ENCODE peak calls at places on chromosome 9, in five cellular contexts. One of them, this sample, is unnamed.

GRCh38 chr9:96418920-96419690 is 935 bp upstream of the ZNF367 start:
- DNase-seq in stimulated activated CD4-positive, alpha-beta T cell treated with anti-CD3 and anti-CD28 coated beads, TNF-alpha, amount 100 ng/mL, for 48 hours: peak
- DNase-seq in Caki2: peak
- DNase-seq in sciatic nerve: no peak
- DNase-seq in effector CD4-positive, alpha-beta T cell: peak
- DNase-seq in this sample: peak

GRCh38 chr9:4669890-4670289 is 3.6 kb upstream of the SPATA6L start:
- DNase-seq in sciatic nerve: no peak
- DNase-seq in stimulated activated CD4-positive, alpha-beta T cell treated with anti-CD3 and anti-CD28 coated beads, TNF-alpha, amount 100 ng/mL, for 48 hours: no peak
- DNase-seq in effector CD4-positive, alpha-beta T cell: no peak
- DNase-seq in Caki2: no peak
- DNase-seq in this sample: no peak

GRCh38 chr9:72656021-72656420 is 134.6 kb downstream of the TMC1 start:
- DNase-seq in stimulated activated CD4-positive, alpha-beta T cell treated with anti-CD3 and anti-CD28 coated beads, TNF-alpha, amount 100 ng/mL, for 48 hours: no peak
- DNase-seq in Caki2: no peak
- DNase-seq in effector CD4-positive, alpha-beta T cell: no peak
- DNase-seq in sciatic nerve: no peak
- DNase-seq in this sample: no peak

GRCh38 chr9:22079873-22080341 is 70.8 kb upstream of the CDKN2B start:
- DNase-seq in Caki2: peak
- DNase-seq in stimulated activated CD4-positive, alpha-beta T cell treated with anti-CD3 and anti-CD28 coated beads, TNF-alpha, amount 100 ng/mL, for 48 hours: peak
- DNase-seq in effector CD4-positive, alpha-beta T cell: peak
- DNase-seq in sciatic nerve: no peak
- DNase-seq in this sample: no peak

GRCh38 chr9:37455884-37456647 is 9.2 kb downstream of the ZBTB5 start:
- DNase-seq in Caki2: no peak
- DNase-seq in effector CD4-positive, alpha-beta T cell: no peak
- DNase-seq in sciatic nerve: no peak
- DNase-seq in stimulated activated CD4-positive, alpha-beta T cell treated with anti-CD3 and anti-CD28 coated beads, TNF-alpha, amount 100 ng/mL, for 48 hours: no peak
- DNase-seq in this sample: no peak

GRCh38 chr9:2157277-2158105 is 142.3 kb downstream of the SMARCA2 start:
- DNase-seq in Caki2: no peak
- DNase-seq in stimulated activated CD4-positive, alpha-beta T cell treated with anti-CD3 and anti-CD28 coated beads, TNF-alpha, amount 100 ng/mL, for 48 hours: peak
- DNase-seq in sciatic nerve: peak
- DNase-seq in effector CD4-positive, alpha-beta T cell: no peak
- DNase-seq in this sample: peak

GRCh38 chr9:99011161-99011709 is 67.5 kb downstream of the COL15A1 start:
- DNase-seq in Caki2: peak
- DNase-seq in effector CD4-positive, alpha-beta T cell: no peak
- DNase-seq in stimulated activated CD4-positive, alpha-beta T cell treated with anti-CD3 and anti-CD28 coated beads, TNF-alpha, amount 100 ng/mL, for 48 hours: no peak
- DNase-seq in sciatic nerve: no peak
- DNase-seq in this sample: no peak

GRCh38 chr9:86434039-86434726 is 80.0 kb upstream of the TUT7 start:
- DNase-seq in Caki2: peak
- DNase-seq in stimulated activated CD4-positive, alpha-beta T cell treated with anti-CD3 and anti-CD28 coated beads, TNF-alpha, amount 100 ng/mL, for 48 hours: no peak
- DNase-seq in effector CD4-positive, alpha-beta T cell: no peak
- DNase-seq in sciatic nerve: peak
- DNase-seq in this sample: no peak

GRCh38 chr9:38009035-38009501 is 60.0 kb downstream of the SHB start:
- DNase-seq in sciatic nerve: no peak
- DNase-seq in Caki2: no peak
- DNase-seq in effector CD4-positive, alpha-beta T cell: no peak
- DNase-seq in stimulated activated CD4-positive, alpha-beta T cell treated with anti-CD3 and anti-CD28 coated beads, TNF-alpha, amount 100 ng/mL, for 48 hours: no peak
- DNase-seq in this sample: no peak

GRCh38 chr9:81456431-81456970 is 232.8 kb downstream of the TLE1 start:
- DNase-seq in Caki2: no peak
- DNase-seq in stimulated activated CD4-positive, alpha-beta T cell treated with anti-CD3 and anti-CD28 coated beads, TNF-alpha, amount 100 ng/mL, for 48 hours: no peak
- DNase-seq in effector CD4-positive, alpha-beta T cell: no peak
- DNase-seq in sciatic nerve: no peak
- DNase-seq in this sample: no peak

GRCh38 chr9:110016340-110016739 is 191.6 kb downstream of the C9orf152 start:
- DNase-seq in sciatic nerve: no peak
- DNase-seq in stimulated activated CD4-positive, alpha-beta T cell treated with anti-CD3 and anti-CD28 coated beads, TNF-alpha, amount 100 ng/mL, for 48 hours: no peak
- DNase-seq in effector CD4-positive, alpha-beta T cell: no peak
- DNase-seq in Caki2: no peak
- DNase-seq in this sample: no peak

GRCh38 chr9:37675661-37676060 is 24.9 kb downstream of the FRMPD1 start:
- DNase-seq in effector CD4-positive, alpha-beta T cell: no peak
- DNase-seq in Caki2: no peak
- DNase-seq in stimulated activated CD4-positive, alpha-beta T cell treated with anti-CD3 and anti-CD28 coated beads, TNF-alpha, amount 100 ng/mL, for 48 hours: no peak
- DNase-seq in sciatic nerve: no peak
- DNase-seq in this sample: no peak

GRCh38 chr9:87886210-87887150 is 3.8 kb downstream of the SPATA31E1 start:
- DNase-seq in effector CD4-positive, alpha-beta T cell: no peak
- DNase-seq in sciatic nerve: no peak
- DNase-seq in stimulated activated CD4-positive, alpha-beta T cell treated with anti-CD3 and anti-CD28 coated beads, TNF-alpha, amount 100 ng/mL, for 48 hours: no peak
- DNase-seq in Caki2: no peak
- DNase-seq in this sample: no peak

GRCh38 chr9:929719-930118 is 46.7 kb upstream of the DMRT3 start:
- DNase-seq in sciatic nerve: no peak
- DNase-seq in Caki2: no peak
- DNase-seq in stimulated activated CD4-positive, alpha-beta T cell treated with anti-CD3 and anti-CD28 coated beads, TNF-alpha, amount 100 ng/mL, for 48 hours: no peak
- DNase-seq in effector CD4-positive, alpha-beta T cell: no peak
- DNase-seq in this sample: no peak

GRCh38 chr9:7320139-7320538 is 479.4 kb downstream of the DMAC1 start:
- DNase-seq in stimulated activated CD4-positive, alpha-beta T cell treated with anti-CD3 and anti-CD28 coated beads, TNF-alpha, amount 100 ng/mL, for 48 hours: no peak
- DNase-seq in sciatic nerve: no peak
- DNase-seq in effector CD4-positive, alpha-beta T cell: no peak
- DNase-seq in Caki2: peak
- DNase-seq in this sample: no peak

GRCh38 chr9:130310456-130310855 is 44.9 kb downstream of the HMCN2 start:
- DNase-seq in sciatic nerve: no peak
- DNase-seq in stimulated activated CD4-positive, alpha-beta T cell treated with anti-CD3 and anti-CD28 coated beads, TNF-alpha, amount 100 ng/mL, for 48 hours: no peak
- DNase-seq in effector CD4-positive, alpha-beta T cell: no peak
- DNase-seq in Caki2: no peak
- DNase-seq in this sample: no peak

GRCh38 chr9:17578577-17578910 is 322 bp upstream of the SH3GL2 start:
- DNase-seq in stimulated activated CD4-positive, alpha-beta T cell treated with anti-CD3 and anti-CD28 coated beads, TNF-alpha, amount 100 ng/mL, for 48 hours: no peak
- DNase-seq in effector CD4-positive, alpha-beta T cell: no peak
- DNase-seq in Caki2: no peak
- DNase-seq in sciatic nerve: no peak
- DNase-seq in this sample: no peak

GRCh38 chr9:115730845-115731244 is 422.7 kb upstream of the PAPPA start:
- DNase-seq in effector CD4-positive, alpha-beta T cell: no peak
- DNase-seq in sciatic nerve: no peak
- DNase-seq in Caki2: no peak
- DNase-seq in stimulated activated CD4-positive, alpha-beta T cell treated with anti-CD3 and anti-CD28 coated beads, TNF-alpha, amount 100 ng/mL, for 48 hours: no peak
- DNase-seq in this sample: no peak

GRCh38 chr9:38671372-38671731 is 48.6 kb downstream of the FAM240B start:
- DNase-seq in stimulated activated CD4-positive, alpha-beta T cell treated with anti-CD3 and anti-CD28 coated beads, TNF-alpha, amount 100 ng/mL, for 48 hours: no peak
- DNase-seq in effector CD4-positive, alpha-beta T cell: no peak
- DNase-seq in Caki2: no peak
- DNase-seq in sciatic nerve: no peak
- DNase-seq in this sample: no peak

GRCh38 chr9:33721674-33722358 is 73.5 kb upstream of the PRSS3 start:
- DNase-seq in stimulated activated CD4-positive, alpha-beta T cell treated with anti-CD3 and anti-CD28 coated beads, TNF-alpha, amount 100 ng/mL, for 48 hours: peak
- DNase-seq in Caki2: peak
- DNase-seq in sciatic nerve: peak
- DNase-seq in effector CD4-positive, alpha-beta T cell: peak
- DNase-seq in this sample: peak

GRCh38 chr9:133733074-133733408 is 5.1 kb downstream of the SARDH start:
- DNase-seq in Caki2: no peak
- DNase-seq in effector CD4-positive, alpha-beta T cell: no peak
- DNase-seq in sciatic nerve: no peak
- DNase-seq in stimulated activated CD4-positive, alpha-beta T cell treated with anti-CD3 and anti-CD28 coated beads, TNF-alpha, amount 100 ng/mL, for 48 hours: no peak
- DNase-seq in this sample: no peak

GRCh38 chr9:4970970-4971641 is 14.0 kb upstream of the JAK2 start:
- DNase-seq in effector CD4-positive, alpha-beta T cell: no peak
- DNase-seq in sciatic nerve: no peak
- DNase-seq in stimulated activated CD4-positive, alpha-beta T cell treated with anti-CD3 and anti-CD28 coated beads, TNF-alpha, amount 100 ng/mL, for 48 hours: peak
- DNase-seq in Caki2: no peak
- DNase-seq in this sample: no peak

GRCh38 chr9:136061405-136061804 is 33.7 kb downstream of the NACC2 start:
- DNase-seq in stimulated activated CD4-positive, alpha-beta T cell treated with anti-CD3 and anti-CD28 coated beads, TNF-alpha, amount 100 ng/mL, for 48 hours: no peak
- DNase-seq in sciatic nerve: peak
- DNase-seq in effector CD4-positive, alpha-beta T cell: no peak
- DNase-seq in Caki2: no peak
- DNase-seq in this sample: peak

GRCh38 chr9:70587143-70587710 is 172.8 kb upstream of the KLF9 start:
- DNase-seq in effector CD4-positive, alpha-beta T cell: no peak
- DNase-seq in Caki2: no peak
- DNase-seq in stimulated activated CD4-positive, alpha-beta T cell treated with anti-CD3 and anti-CD28 coated beads, TNF-alpha, amount 100 ng/mL, for 48 hours: no peak
- DNase-seq in sciatic nerve: no peak
- DNase-seq in this sample: no peak

This sample was measured in upper lobe of right lung.